ENCODE peak calls at places on chromosomes 7 and 10, in nine cellular contexts. G is amygdala; I is kidney tubule cell; B is hippocampal formation; S is neural progenitor cell; A is NCI-H345; H is effector CD4-positive, alpha-beta T cell; L is HT1080; V is activated T-cell treated with anti-CD3 and anti-CD28 coated beads, Interleukin-2, amount 50 U/mL, for 1 hour. F is an unnamed sample.

GRCh38 chr10:133030791-133031190 is 56.9 kb upstream of the ADGRA1 start:
- DNase-seq in V (no peak), H (no peak), G (no peak), A (peak), L (no peak), B (no peak), S (peak), I (no peak), F (no peak)

GRCh38 chr10:36280396-36280795 is 638.3 kb upstream of the FZD8 start:
- DNase-seq in L (peak), G (no peak), V (no peak), S (no peak), H (no peak), A (no peak), B (no peak), I (peak), F (no peak)

GRCh38 chr7:150823484-150824126 is 23.0 kb downstream of the TMEM176A start:
- DNase-seq in S (no peak), B (no peak), H (no peak), G (no peak), V (no peak), A (no peak), L (no peak), I (no peak), F (no peak)

GRCh38 chr10:22986771-22987542 is 59.1 kb downstream of the ARMC3 start:
- DNase-seq in H (no peak), S (peak), I (peak), V (no peak), B (no peak), A (peak), G (no peak), L (peak), F (no peak)

GRCh38 chr7:139041378-139042053 is 5.7 kb upstream of the ZC3HAV1L start:
- DNase-seq in H (no peak), L (no peak), V (no peak), I (no peak), G (no peak), A (no peak), B (no peak), S (no peak), F (no peak)

GRCh38 chr7:127755965-127756364 is 104.0 kb downstream of the SND1 start:
- DNase-seq in V (no peak), S (no peak), L (no peak), I (no peak), B (no peak), A (no peak), H (no peak), G (no peak), F (no peak)

GRCh38 chr7:129225206-129225930 is 538 bp downstream of the AHCYL2 start:
- DNase-seq in I (peak), L (peak), S (peak), A (peak), B (peak), V (no peak), G (peak), H (peak), F (peak)

GRCh38 chr7:39453743-39454355 is 112.4 kb upstream of the YAE1 start:
- DNase-seq in A (peak), I (peak), V (peak), L (peak), S (peak), B (no peak), H (peak), G (no peak), F (peak)

GRCh38 chr10:7458554-7458953 is 47.7 kb upstream of the SFMBT2 start:
- DNase-seq in H (no peak), L (peak), S (no peak), I (no peak), B (no peak), A (no peak), G (no peak), V (no peak), F (no peak)

GRCh38 chr10:11838298-11838852 is 15.2 kb downstream of the PROSER2 start:
- DNase-seq in H (no peak), S (no peak), B (no peak), I (peak), G (no peak), L (no peak), A (no peak), V (no peak), F (no peak)

GRCh38 chr7:128409435-128410091 is at the start of gene IMPDH1:
- DNase-seq in V (peak), B (peak), L (peak), I (peak), G (peak), S (peak), A (peak), H (peak), F (peak)

GRCh38 chr7:33421384-33421783 is 292.0 kb downstream of the BBS9 start:
- DNase-seq in B (no peak), H (no peak), S (no peak), A (no peak), V (no peak), L (no peak), G (no peak), I (no peak), F (no peak)

GRCh38 chr7:140745654-140746053 is 49.1 kb downstream of the NDUFB2 start:
- DNase-seq in B (no peak), L (no peak), G (no peak), A (no peak), S (no peak), I (no peak), H (no peak), V (no peak), F (no peak)